ENCODE peak calls at places on chromosomes 1 and 21, in six cellular contexts. One of them, this sample, is unnamed.

GRCh38 chr1:213988639-213989070 is 882 bp downstream of the PROX1 start:
- DNase-seq in esophagus squamous epithelium: no peak
- DNase-seq in heart left ventricle: no peak
- DNase-seq in spleen: no peak
- DNase-seq in K562: no peak
- DNase-seq in Peyer's patch: no peak
- DNase-seq in this sample: no peak

GRCh38 chr21:36429672-36430546 is 44.7 kb downstream of the CHAF1B start:
- DNase-seq in esophagus squamous epithelium: peak; percentile 22
- DNase-seq in heart left ventricle: peak; percentile 71
- DNase-seq in spleen: peak; percentile 85
- DNase-seq in K562: peak; percentile 97
- DNase-seq in Peyer's patch: peak; percentile 76
- DNase-seq in this sample: peak; percentile 95

GRCh38 chr1:226649780-226650179 is 89.3 kb downstream of the ITPKB start:
- DNase-seq in esophagus squamous epithelium: no peak
- DNase-seq in heart left ventricle: no peak
- DNase-seq in spleen: peak; percentile 71
- DNase-seq in K562: no peak
- DNase-seq in Peyer's patch: no peak
- DNase-seq in this sample: no peak

GRCh38 chr1:108314815-108315214 is 70.9 kb upstream of the NBPF4 start:
- DNase-seq in esophagus squamous epithelium: no peak
- DNase-seq in heart left ventricle: no peak
- DNase-seq in spleen: no peak
- DNase-seq in K562: no peak
- DNase-seq in Peyer's patch: no peak
- DNase-seq in this sample: no peak

GRCh38 chr1:147504801-147505303 is 36.4 kb upstream of the BCL9 start:
- DNase-seq in esophagus squamous epithelium: no peak
- DNase-seq in heart left ventricle: no peak
- DNase-seq in spleen: no peak
- DNase-seq in K562: peak; percentile 50
- DNase-seq in Peyer's patch: no peak
- DNase-seq in this sample: no peak

GRCh38 chr1:13228343-13228781 is 2.4 kb upstream of the PRAMEF18 start:
- DNase-seq in esophagus squamous epithelium: no peak
- DNase-seq in heart left ventricle: no peak
- DNase-seq in spleen: peak; percentile 39
- DNase-seq in K562: peak; percentile 42
- DNase-seq in Peyer's patch: peak; percentile 71
- DNase-seq in this sample: no peak

GRCh38 chr1:25936940-25937339 is 30.7 kb upstream of the STMN1 start:
- DNase-seq in esophagus squamous epithelium: no peak
- DNase-seq in heart left ventricle: no peak
- DNase-seq in spleen: no peak
- DNase-seq in K562: no peak
- DNase-seq in Peyer's patch: no peak
- DNase-seq in this sample: no peak

GRCh38 chr1:232655041-232655745 is 25.3 kb upstream of the SIPA1L2 start:
- DNase-seq in esophagus squamous epithelium: no peak
- DNase-seq in heart left ventricle: no peak
- DNase-seq in spleen: no peak
- DNase-seq in K562: no peak
- DNase-seq in Peyer's patch: no peak
- DNase-seq in this sample: no peak

GRCh38 chr1:155064109-155064812 is 721 bp downstream of the EFNA4 start:
- DNase-seq in esophagus squamous epithelium: no peak
- DNase-seq in heart left ventricle: no peak
- DNase-seq in spleen: no peak
- DNase-seq in K562: peak; percentile 61
- DNase-seq in Peyer's patch: no peak
- DNase-seq in this sample: no peak

GRCh38 chr1:199173356-199173755 is 534.5 kb downstream of the PTPRC start:
- DNase-seq in esophagus squamous epithelium: no peak
- DNase-seq in heart left ventricle: no peak
- DNase-seq in spleen: no peak
- DNase-seq in K562: no peak
- DNase-seq in Peyer's patch: no peak
- DNase-seq in this sample: no peak

GRCh38 chr1:173330149-173330951 is 123.2 kb upstream of the TNFSF4 start:
- DNase-seq in esophagus squamous epithelium: no peak
- DNase-seq in heart left ventricle: peak; percentile 13
- DNase-seq in spleen: no peak
- DNase-seq in K562: peak; percentile 67
- DNase-seq in Peyer's patch: no peak
- DNase-seq in this sample: no peak

GRCh38 chr1:234610582-234611152 is 689 bp upstream of the IRF2BP2 start:
- DNase-seq in esophagus squamous epithelium: peak; percentile 68
- DNase-seq in heart left ventricle: peak; percentile 97
- DNase-seq in spleen: peak; percentile 98
- DNase-seq in K562: peak; percentile 75
- DNase-seq in Peyer's patch: peak; percentile 97
- DNase-seq in this sample: peak; percentile 92
- TF ChIP-seq CTCF in esophagus squamous epithelium: peak; percentile 28
- TF ChIP-seq CTCF in heart left ventricle: no peak
- TF ChIP-seq CTCF in spleen: no peak
- TF ChIP-seq CTCF in K562: no peak
- TF ChIP-seq CTCF in Peyer's patch: peak; percentile 41
- TF ChIP-seq CTCF in this sample: no peak

DNA sequence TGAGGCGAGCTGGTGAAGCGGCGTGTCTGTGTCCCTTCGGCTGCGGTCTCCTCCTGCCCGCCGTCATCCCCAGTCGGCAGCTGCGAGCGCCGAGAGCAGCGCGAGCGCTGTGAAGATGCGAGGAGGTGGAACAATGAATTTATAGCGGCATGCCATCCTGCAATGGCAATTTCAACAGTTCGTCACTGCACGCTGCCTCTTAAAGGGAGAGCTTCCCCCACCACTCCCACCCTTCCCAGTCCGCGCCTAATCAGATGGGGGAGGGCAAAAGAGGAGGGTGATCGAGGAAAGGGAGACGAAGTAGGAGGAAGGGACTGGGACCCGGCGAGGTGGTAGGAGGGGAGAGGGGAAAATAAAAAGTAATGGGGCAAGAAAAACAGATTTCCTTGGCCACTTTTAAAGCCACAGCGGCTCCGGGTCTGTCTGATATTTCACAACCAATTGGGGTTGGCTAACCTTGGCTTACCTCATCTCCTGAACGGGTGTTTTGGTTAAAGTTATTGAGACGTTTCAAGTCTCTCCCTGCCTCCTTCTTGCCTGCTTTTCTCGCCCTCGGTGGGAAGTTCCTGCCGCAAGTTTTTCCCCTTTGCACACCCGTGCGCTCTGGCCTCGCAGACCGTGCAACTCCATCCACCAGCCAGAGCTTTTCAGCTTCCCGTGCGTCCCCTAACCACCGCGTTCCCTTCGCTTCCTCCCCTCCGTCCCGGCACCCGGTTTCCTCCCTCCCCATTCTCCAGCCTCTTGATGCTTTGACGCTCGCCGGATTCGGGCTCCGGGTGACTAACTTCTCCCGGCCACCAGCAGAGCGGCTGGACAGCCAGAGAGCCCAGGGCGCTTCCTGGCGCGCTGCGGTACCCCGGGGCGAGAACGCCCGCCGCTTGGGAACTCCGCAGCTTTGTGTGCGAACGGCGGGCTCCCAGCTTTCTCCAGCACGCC is at the start of gene ADAMTS5:
- DNase-seq in esophagus squamous epithelium: no peak
- DNase-seq in heart left ventricle: peak; percentile 50
- DNase-seq in spleen: peak; percentile 78
- DNase-seq in K562: no peak
- DNase-seq in Peyer's patch: peak; percentile 49
- DNase-seq in this sample: peak; percentile 91
- TF ChIP-seq POLR2A in esophagus squamous epithelium: peak; percentile 71
- TF ChIP-seq POLR2A in heart left ventricle: no peak
- TF ChIP-seq POLR2A in spleen: peak; percentile 78
- TF ChIP-seq POLR2A in K562: no peak
- TF ChIP-seq POLR2A in Peyer's patch: peak; percentile 17
- TF ChIP-seq POLR2A in this sample: no peak

DNA sequence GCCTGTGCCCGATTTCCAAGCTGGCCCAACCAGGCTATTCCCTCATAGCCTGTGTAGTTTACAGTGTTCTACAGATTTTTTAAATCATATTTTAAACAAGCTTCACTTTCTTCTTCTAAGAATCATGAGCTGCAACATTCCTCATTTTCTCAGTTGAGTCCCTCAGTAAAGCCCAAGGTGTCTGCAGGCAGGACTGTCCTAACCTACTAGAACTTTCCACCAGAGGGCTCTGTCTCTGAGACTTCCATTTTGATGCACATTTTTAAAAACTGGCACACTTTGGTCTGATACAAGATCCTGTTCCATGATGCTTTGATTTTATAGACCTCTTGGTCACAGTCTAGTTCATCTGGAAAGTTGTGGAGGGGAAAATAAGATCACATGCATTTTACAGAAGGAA is 21.6 kb upstream of the SLAMF6 start:
- DNase-seq in esophagus squamous epithelium: no peak
- DNase-seq in heart left ventricle: no peak
- DNase-seq in spleen: no peak
- DNase-seq in K562: peak; percentile 46
- DNase-seq in Peyer's patch: no peak
- DNase-seq in this sample: no peak
- TF ChIP-seq CTCF in esophagus squamous epithelium: no peak
- TF ChIP-seq CTCF in heart left ventricle: no peak
- TF ChIP-seq CTCF in spleen: peak; percentile 31
- TF ChIP-seq CTCF in K562: peak; percentile 50
- TF ChIP-seq CTCF in Peyer's patch: peak; percentile 57
- TF ChIP-seq CTCF in this sample: no peak

GRCh38 chr1:165828103-165828558 is 717 bp downstream of the UCK2 start:
- DNase-seq in esophagus squamous epithelium: no peak
- DNase-seq in heart left ventricle: peak; percentile 38
- DNase-seq in spleen: peak; percentile 91
- DNase-seq in K562: peak; percentile 82
- DNase-seq in Peyer's patch: peak; percentile 63
- DNase-seq in this sample: no peak
- TF ChIP-seq POLR2A in esophagus squamous epithelium: peak; percentile 9
- TF ChIP-seq POLR2A in heart left ventricle: no peak
- TF ChIP-seq POLR2A in spleen: no peak
- TF ChIP-seq POLR2A in K562: peak; percentile 11
- TF ChIP-seq POLR2A in Peyer's patch: no peak
- TF ChIP-seq POLR2A in this sample: no peak

GRCh38 chr1:228456252-228457016 is 30.7 kb upstream of the RNF187 start:
- DNase-seq in esophagus squamous epithelium: no peak
- DNase-seq in heart left ventricle: no peak
- DNase-seq in spleen: no peak
- DNase-seq in K562: no peak
- DNase-seq in Peyer's patch: no peak
- DNase-seq in this sample: no peak

GRCh38 chr1:228457017-228457395 is 30.2 kb upstream of the RNF187 start:
- DNase-seq in esophagus squamous epithelium: no peak
- DNase-seq in heart left ventricle: no peak
- DNase-seq in spleen: no peak
- DNase-seq in K562: peak; percentile 58
- DNase-seq in Peyer's patch: no peak
- DNase-seq in this sample: no peak

GRCh38 chr1:228457396-228458176 is 29.6 kb upstream of the RNF187 start:
- DNase-seq in esophagus squamous epithelium: peak; percentile 89
- DNase-seq in heart left ventricle: peak; percentile 91
- DNase-seq in spleen: peak; percentile 94
- DNase-seq in K562: peak; percentile 100
- DNase-seq in Peyer's patch: peak; percentile 95
- DNase-seq in this sample: peak; percentile 91

GRCh38 chr1:228460830-228461229 is 26.4 kb upstream of the RNF187 start:
- DNase-seq in esophagus squamous epithelium: no peak
- DNase-seq in heart left ventricle: no peak
- DNase-seq in spleen: no peak
- DNase-seq in K562: no peak
- DNase-seq in Peyer's patch: no peak
- DNase-seq in this sample: no peak

GRCh38 chr1:228459091-228459993 is 27.8 kb upstream of the RNF187 start:
- DNase-seq in esophagus squamous epithelium: no peak
- DNase-seq in heart left ventricle: peak; percentile 43
- DNase-seq in spleen: peak; percentile 85
- DNase-seq in K562: peak; percentile 80
- DNase-seq in Peyer's patch: peak; percentile 78
- DNase-seq in this sample: peak; percentile 93
- TF ChIP-seq CTCF in esophagus squamous epithelium: peak; percentile 86
- TF ChIP-seq CTCF in heart left ventricle: peak; percentile 66
- TF ChIP-seq CTCF in spleen: peak; percentile 74
- TF ChIP-seq CTCF in K562: peak; percentile 88
- TF ChIP-seq CTCF in Peyer's patch: peak; percentile 69
- TF ChIP-seq CTCF in this sample: no peak

GRCh38 chr1:67572594-67573221 is 112.3 kb upstream of the GADD45A start:
- DNase-seq in esophagus squamous epithelium: no peak
- DNase-seq in heart left ventricle: peak; percentile 29
- DNase-seq in spleen: no peak
- DNase-seq in K562: no peak
- DNase-seq in Peyer's patch: peak; percentile 82
- DNase-seq in this sample: peak; percentile 80
- TF ChIP-seq POLR2A in esophagus squamous epithelium: no peak
- TF ChIP-seq POLR2A in heart left ventricle: no peak
- TF ChIP-seq POLR2A in spleen: no peak
- TF ChIP-seq POLR2A in K562: no peak
- TF ChIP-seq POLR2A in Peyer's patch: peak; percentile 10
- TF ChIP-seq POLR2A in this sample: no peak